ENCODE peak calls at places on chromosomes 4 and X, in nine cellular contexts. G is A549, A is pancreas, O is mesothelial cell of epicardium, K is fibroblast of lung, S is lower leg skin, I is nephron progenitor cell, N is heart right ventricle, B is glutamatergic neuron. X is an unnamed sample.

GRCh38 chr4:184649971-184650855 is 675 bp downstream of the PRIMPOL start:
- DNase-seq in N (no peak), B (peak; percentile 30), A (no peak), I (peak; percentile 24), G (no peak), O (no peak), K (peak; percentile 55), S (no peak), X (no peak)

GRCh38 chr4:13364178-13364577 is 120.0 kb downstream of the RAB28 start:
- DNase-seq in A (no peak), G (no peak), K (no peak), I (no peak), O (no peak), S (no peak), B (no peak), N (no peak), X (no peak)

GRCh38 chrX:94435799-94436198 is 761.8 kb downstream of the FAM133A start:
- DNase-seq in B (no peak), O (no peak), S (no peak), I (no peak), A (no peak), N (no peak), G (no peak), K (no peak), X (no peak)

GRCh38 chr4:95867919-95868318 is 28.0 kb downstream of the PDHA2 start:
- DNase-seq in O (no peak), G (no peak), K (peak; percentile 9), B (no peak), I (no peak), A (no peak), S (no peak), N (no peak), X (no peak)

GRCh38 chr4:183797041-183797444 is 108.1 kb upstream of the STOX2 start:
- DNase-seq in A (peak; percentile 67), K (no peak), G (peak; percentile 32), B (peak; percentile 18), O (no peak), I (no peak), N (peak; percentile 53), S (no peak), X (no peak)

GRCh38 chrX:109914114-109914849 is 88.6 kb upstream of the TMEM164 start:
- DNase-seq in K (no peak), B (no peak), G (no peak), S (no peak), I (no peak), N (no peak), A (no peak), O (no peak), X (no peak)

GRCh38 chr4:78247541-78248285 is 190.6 kb downstream of the FRAS1 start:
- DNase-seq in S (no peak), N (no peak), O (no peak), B (no peak), A (no peak), G (no peak), K (no peak), I (no peak), X (no peak)

GRCh38 chrX:66163849-66164401 is at the start of gene HEPH:
- DNase-seq in N (peak; percentile 8), K (peak; percentile 52), A (no peak), G (no peak), S (no peak), O (no peak), B (no peak), I (peak; percentile 2), X (no peak)

GRCh38 chrX:107153005-107153404 is 34.4 kb upstream of the RBM41 start:
- DNase-seq in A (no peak), I (no peak), G (no peak), O (no peak), K (no peak), N (no peak), S (no peak), B (no peak), X (no peak)

GRCh38 chrX:2969021-2969420 is 37.3 kb upstream of the ARSH start:
- DNase-seq in A (no peak), K (no peak), I (no peak), B (no peak), N (no peak), S (no peak), G (no peak), O (no peak), X (peak; percentile 13)

GRCh38 chr4:17805580-17805979 is 5.0 kb downstream of the DCAF16 start:
- DNase-seq in K (no peak), I (no peak), S (no peak), A (no peak), B (no peak), N (no peak), G (no peak), O (no peak), X (no peak)

GRCh38 chr4:140238353-140239041 is 84.5 kb upstream of the MAML3 start:
- DNase-seq in B (peak; percentile 74), G (no peak), S (peak; percentile 85), O (no peak), K (peak; percentile 85), A (peak; percentile 73), I (peak; percentile 25), N (peak; percentile 87), X (peak; percentile 85)

GRCh38 chr4:155866177-155866576 is at the start of gene ASIC5:
- DNase-seq in N (no peak), A (no peak), K (no peak), I (no peak), S (no peak), G (no peak), B (no peak), O (no peak), X (no peak)

GRCh38 chr4:41452484-41453225 is 85.3 kb upstream of the LIMCH1 start:
- DNase-seq in K (no peak), O (no peak), A (no peak), B (no peak), S (no peak), N (no peak), G (no peak), I (no peak), X (no peak)

GRCh38 chr4:75321484-75321883 is 192.7 kb downstream of the RCHY1 start:
- DNase-seq in O (no peak), K (no peak), N (no peak), G (no peak), A (no peak), I (no peak), B (no peak), S (no peak), X (no peak)

GRCh38 chr4:186486172-186486571 is 69.2 kb downstream of the MTNR1A start:
- DNase-seq in O (no peak), K (peak; percentile 56), I (peak; percentile 8), A (no peak), B (no peak), G (no peak), S (no peak), N (no peak), X (no peak)

DNA sequence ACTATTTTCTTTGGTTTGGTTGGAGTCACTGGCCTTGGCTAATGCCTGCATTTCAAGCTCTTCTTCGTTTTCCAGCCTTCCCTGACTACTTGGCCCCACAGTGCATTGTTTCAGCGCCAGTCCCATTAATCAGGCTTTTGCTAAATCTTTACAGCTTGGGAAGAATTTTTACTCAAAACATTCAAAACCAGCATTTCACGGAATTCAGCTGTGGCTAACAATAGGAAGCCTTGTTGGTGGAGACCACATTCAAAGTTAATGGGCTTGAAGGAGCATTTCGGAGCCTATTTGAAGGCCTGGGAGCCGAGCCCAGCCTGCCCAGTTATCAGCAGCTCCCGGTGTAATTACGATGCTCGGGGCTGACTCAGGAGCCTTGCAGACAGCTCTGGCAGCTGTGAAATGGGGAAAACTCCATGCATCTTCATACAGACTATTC is 30.8 kb upstream of the VCX2 start:
- DNase-seq in N (peak; percentile 9), G (no peak), S (no peak), I (no peak), A (no peak), K (peak; percentile 95), B (no peak), O (no peak), X (no peak)
- TF ChIP-seq CTCF in N (no peak), G (no peak), S (no peak), I (no peak), A (no peak), K (no peak), B (no peak), O (no peak), X (no peak)

DNA sequence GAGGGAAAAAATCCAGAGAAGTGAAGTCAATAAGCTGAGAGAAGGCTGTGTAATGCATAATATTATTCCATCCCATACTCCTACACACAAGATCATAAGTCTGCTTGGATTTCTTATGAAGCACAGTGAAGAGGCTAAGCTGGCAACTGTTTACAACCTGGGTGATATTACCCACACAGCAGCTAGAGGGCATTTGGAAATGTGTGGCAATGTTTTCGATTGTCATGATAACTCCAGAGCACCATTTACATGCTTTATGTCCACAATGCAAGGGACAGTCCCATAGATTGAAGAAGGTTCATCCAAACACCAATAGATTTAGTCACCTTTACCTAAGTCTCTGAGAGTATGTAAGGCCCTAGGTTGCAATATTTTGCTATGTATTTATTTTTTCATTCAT is 412.2 kb downstream of the PPP3CA start:
- DNase-seq in G (peak; percentile 8), S (no peak), K (peak; percentile 3), N (no peak), A (no peak), I (no peak), B (no peak), O (no peak), X (no peak)
- TF ChIP-seq CTCF in G (no peak), S (no peak), K (peak; percentile 25), N (no peak), A (no peak), I (no peak), B (no peak), O (no peak), X (peak; percentile 47)

GRCh38 chrX:81412428-81412827 is 210.5 kb downstream of the SH3BGRL start:
- DNase-seq in O (no peak), A (no peak), I (no peak), K (no peak), B (no peak), S (no peak), N (no peak), G (no peak), X (no peak)

GRCh38 chrX:81411517-81411916 is 209.6 kb downstream of the SH3BGRL start:
- DNase-seq in A (no peak), K (no peak), O (no peak), S (no peak), G (no peak), I (no peak), N (no peak), B (no peak), X (no peak)

DNA sequence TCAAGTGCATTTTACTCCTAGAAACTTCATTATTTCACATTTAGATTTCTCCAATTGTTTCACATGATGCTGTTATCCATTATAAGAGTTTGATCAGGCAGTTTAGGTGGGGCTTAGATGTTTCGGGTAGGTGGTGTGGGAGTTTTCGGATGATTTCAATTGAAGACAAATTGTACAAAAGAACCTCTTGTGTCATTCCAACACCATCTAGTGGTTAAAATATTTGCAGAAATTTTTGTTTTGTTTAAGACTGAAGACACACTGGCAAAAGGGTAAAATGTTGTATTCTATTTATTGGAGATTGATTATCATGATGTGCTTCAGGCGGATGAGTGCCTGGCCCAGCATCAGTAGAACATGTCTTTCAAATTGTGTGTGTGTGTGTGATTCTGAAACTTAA is 212.7 kb downstream of the SH3BGRL start:
- DNase-seq in S (no peak), B (no peak), I (no peak), O (no peak), A (no peak), G (no peak), K (no peak), N (no peak), X (no peak)
- TF ChIP-seq CTCF in S (no peak), B (no peak), I (no peak), O (no peak), A (no peak), G (peak; percentile 14), K (no peak), N (no peak), X (peak; percentile 29)

GRCh38 chr4:72408568-72408967 is 160.5 kb downstream of the ADAMTS3 start:
- DNase-seq in N (no peak), S (no peak), K (no peak), B (no peak), A (no peak), G (no peak), O (no peak), I (no peak), X (no peak)
- TF ChIP-seq CTCF in N (no peak), S (no peak), K (no peak), B (no peak), A (no peak), G (no peak), O (no peak), I (no peak), X (no peak)